ENCODE peak calls at places on chromosomes 2 and 18, in eight cellular contexts. H is activated CD8-positive, alpha-beta memory T cell treated with anti-CD3 and anti-CD28 coated beads, Interleukin-2, amount 50 U/mL, for 4 hours; F is C1 segment of cervical spinal cord; J is tibial artery; X is activated T-cell treated with anti-CD3 and anti-CD28 coated beads, Interleukin-2, amount 50 U/mL, for 1 hour; Z is PC-9; N is NCI-H2081; S is chondrocyte. D is an unnamed sample.

GRCh38 chr2:102488063-102488462 is 15.0 kb downstream of the SLC9A4 start:
- DNase-seq in H (no peak), F (no peak), J (no peak), X (no peak), Z (peak; percentile 87), N (no peak), S (no peak), D (no peak)

GRCh38 chr2:15243762-15244161 is 317.4 kb downstream of the NBAS start:
- DNase-seq in H (no peak), F (no peak), J (no peak), X (no peak), Z (no peak), N (peak; percentile 29), S (no peak), D (no peak)

GRCh38 chr2:240956935-240957655 is 41.3 kb upstream of the SNED1 start:
- DNase-seq in H (no peak), F (no peak), J (no peak), X (no peak), Z (no peak), N (no peak), S (peak; percentile 86), D (peak; percentile 6)

GRCh38 chr2:133838642-133839370 is 270.5 kb upstream of the NCKAP5 start:
- DNase-seq in H (no peak), F (no peak), J (no peak), X (no peak), Z (no peak), N (no peak), S (no peak), D (no peak)

GRCh38 chr2:110713508-110714362 is 18.6 kb upstream of the ACOXL start:
- DNase-seq in H (no peak), F (no peak), J (no peak), X (no peak), Z (peak; percentile 19), N (no peak), S (no peak), D (no peak)

GRCh38 chr2:186068154-186068826 is 329.7 kb downstream of the FSIP2 start:
- DNase-seq in H (no peak), F (no peak), J (no peak), X (no peak), Z (no peak), N (no peak), S (no peak), D (no peak)

GRCh38 chr2:172097557-172098131 is 5.1 kb downstream of the DLX2 start:
- DNase-seq in H (no peak), F (no peak), J (no peak), X (peak; percentile 22), Z (no peak), N (no peak), S (no peak), D (no peak)

GRCh38 chr18:39425172-39425571 is 1859.6 kb upstream of the CELF4 start:
- DNase-seq in H (no peak), F (no peak), J (no peak), X (no peak), Z (no peak), N (no peak), S (no peak), D (no peak)

GRCh38 chr2:238865015-238865719 is 17.3 kb downstream of the TWIST2 start:
- DNase-seq in H (no peak), F (no peak), J (no peak), X (no peak), Z (peak; percentile 52), N (no peak), S (no peak), D (no peak)

GRCh38 chr2:218605438-218605837 is 2.3 kb upstream of the PLCD4 start:
- DNase-seq in H (no peak), F (no peak), J (no peak), X (no peak), Z (no peak), N (peak; percentile 48), S (no peak), D (no peak)

GRCh38 chr2:95158891-95159619 is 593 bp downstream of the ZNF514 start:
- DNase-seq in H (no peak), F (peak; percentile 55), J (peak; percentile 72), X (peak; percentile 58), Z (peak; percentile 30), N (peak; percentile 35), S (no peak), D (peak; percentile 5)

GRCh38 chr2:25938345-25938744 is 44.0 kb downstream of the KIF3C start:
- DNase-seq in H (no peak), F (peak; percentile 32), J (no peak), X (no peak), Z (no peak), N (no peak), S (no peak), D (no peak)

GRCh38 chr2:197034292-197034691 is 107.8 kb upstream of the PGAP1 start:
- DNase-seq in H (no peak), F (no peak), J (no peak), X (no peak), Z (no peak), N (no peak), S (no peak), D (no peak)

GRCh38 chr2:9813312-9814128 is 29.8 kb upstream of the TAF1B start:
- DNase-seq in H (peak; percentile 73), F (peak; percentile 49), J (peak; percentile 77), X (peak; percentile 76), Z (peak; percentile 67), N (peak; percentile 63), S (peak; percentile 77), D (peak; percentile 62)

GRCh38 chr2:190649798-190650390 is 1.0 kb downstream of the NAB1 start:
- DNase-seq in H (no peak), F (peak; percentile 39), J (no peak), X (no peak), Z (no peak), N (peak; percentile 27), S (no peak), D (peak; percentile 25)

GRCh38 chr2:105641389-105641811 is 103.3 kb upstream of the NCK2 start:
- DNase-seq in H (no peak), F (peak; percentile 81), J (no peak), X (no peak), Z (no peak), N (no peak), S (no peak), D (no peak)

D was measured in HAP-1.